ENCODE peak calls at places on chromosomes 4 and X, in six cellular contexts. P, H, S, E, O and T are unnamed samples.
A peak's percentile ranks its signal among the peaks of the same experiment; 100 is the strongest.

GRCh38 chr4:153204247-153205027 is at the start of gene TRIM2:
- DNase-seq in O (no peak), H (peak; percentile 72), E (peak; percentile 47), P (peak; percentile 52), S (peak; percentile 16), T (peak; percentile 52)

GRCh38 chr4:32752962-32753361 is 2032.8 kb downstream of the PCDH7 start:
- DNase-seq in H (no peak), O (no peak), P (no peak), S (no peak), E (no peak), T (no peak)

GRCh38 chr4:169282429-169283113 is 11.8 kb upstream of the SH3RF1 start:
- DNase-seq in H (no peak), P (no peak), O (no peak), S (no peak), E (peak; percentile 42), T (no peak)

GRCh38 chr4:168560184-168560834 is 63.5 kb downstream of the PALLD start:
- DNase-seq in O (no peak), P (no peak), E (peak; percentile 68), S (peak; percentile 46), H (no peak), T (no peak)

GRCh38 chr4:184444953-184445309 is 29.4 kb downstream of the IRF2 start:
- DNase-seq in H (no peak), P (no peak), E (no peak), O (no peak), S (no peak), T (no peak)

GRCh38 chrX:19670321-19670750 is 155.0 kb upstream of the MAP3K15 start:
- DNase-seq in S (peak; percentile 88), O (no peak), E (peak; percentile 62), P (no peak), H (no peak), T (no peak)

GRCh38 chrX:54166915-54167314 is 16.1 kb downstream of the FAM120C start:
- DNase-seq in S (peak; percentile 12), O (no peak), E (peak; percentile 17), P (no peak), H (no peak), T (no peak)

GRCh38 chr4:122309988-122310626 is 68.7 kb upstream of the ADAD1 start:
- DNase-seq in H (no peak), O (no peak), P (no peak), E (peak; percentile 3), S (peak; percentile 29), T (no peak)

GRCh38 chr4:61070269-61070668 is 129.9 kb upstream of the ADGRL3 start:
- DNase-seq in O (no peak), H (no peak), P (no peak), S (no peak), E (no peak), T (no peak)

GRCh38 chrX:76434103-76434741 is 6.7 kb downstream of the MAGEE1 start:
- DNase-seq in E (no peak), O (no peak), P (no peak), S (no peak), H (no peak), T (no peak)

GRCh38 chrX:29422034-29422433 is 793.3 kb upstream of the MAGEB2 start:
- DNase-seq in S (no peak), H (no peak), O (no peak), E (no peak), P (no peak), T (no peak)

GRCh38 chrX:103063191-103063845 is 653 bp downstream of the BEX1 start:
- DNase-seq in S (peak; percentile 11), O (no peak), E (peak; percentile 18), P (no peak), H (peak; percentile 61), T (no peak)

GRCh38 chrX:103061486-103061885 is 2.5 kb downstream of the BEX1 start:
- DNase-seq in S (no peak), O (no peak), H (no peak), E (no peak), P (no peak), T (no peak)

GRCh38 chrX:103066606-103067005 is 2.6 kb upstream of the BEX1 start:
- DNase-seq in S (peak; percentile 4), H (no peak), O (no peak), E (peak; percentile 16), P (no peak), T (no peak)

GRCh38 chrX:103063918-103064434 is at the start of gene BEX1:
- DNase-seq in E (peak; percentile 71), O (no peak), P (peak; percentile 51), H (peak; percentile 64), S (peak; percentile 0), T (no peak)
- H3K4me3 ChIP-seq in E (no peak within 1 kb of the TSS), O (peak within 1 kb of the TSS; percentile 58), P (peak within 1 kb of the TSS; percentile 31), H (peak within 1 kb of the TSS; percentile 84), S (no peak within 1 kb of the TSS), T (peak within 1 kb of the TSS; percentile 51)

GRCh38 chr4:101851671-101852070 is 61.1 kb downstream of the BANK1 start:
- DNase-seq in O (no peak), H (no peak), S (no peak), P (no peak), E (no peak), T (no peak)
- H3K4me3 ChIP-seq in O (no peak overlapping the region), H (no peak overlapping the region), S (no peak overlapping the region), P (no peak overlapping the region), E (no peak overlapping the region), T (no peak overlapping the region)

GRCh38 chr4:99383833-99384392 is 31.4 kb upstream of the ADH1C start:
- DNase-seq in S (peak; percentile 99), H (no peak), O (no peak), E (peak; percentile 90), P (peak; percentile 38), T (peak; percentile 92)

GRCh38 chr4:99381588-99382175 is 29.1 kb upstream of the ADH1C start:
- DNase-seq in O (no peak), E (no peak), P (no peak), S (no peak), H (no peak), T (no peak)

GRCh38 chr4:99382745-99383360 is 30.3 kb upstream of the ADH1C start:
- DNase-seq in P (no peak), S (no peak), H (no peak), O (no peak), E (no peak), T (no peak)

GRCh38 chr4:99379571-99379970 is 27.0 kb upstream of the ADH1C start:
- DNase-seq in O (no peak), S (peak; percentile 34), P (no peak), E (no peak), H (no peak), T (no peak)

DNA sequence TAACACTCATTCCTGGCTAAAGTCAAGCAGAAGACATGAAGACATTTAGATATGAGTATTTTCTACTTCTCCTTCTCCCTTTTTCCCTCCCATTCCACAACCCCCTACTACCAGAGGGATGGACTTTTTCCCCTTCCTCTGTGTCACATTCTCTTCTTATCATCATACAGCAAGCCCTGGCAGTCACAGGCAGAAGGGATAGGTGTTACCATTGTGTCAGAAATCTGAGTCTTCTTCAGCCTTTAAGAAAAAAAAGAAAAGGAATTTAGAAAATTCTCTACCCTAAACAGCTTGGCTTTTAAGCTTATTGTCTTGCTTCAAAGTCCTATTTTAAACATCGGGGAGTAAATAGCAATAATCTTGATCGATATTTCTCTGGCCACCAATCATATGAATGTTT is 30.8 kb upstream of the ADH1C start:
- DNase-seq in E (no peak), P (no peak), S (peak; percentile 67), O (no peak), H (no peak), T (no peak)
- H3K4me3 ChIP-seq in E (no peak overlapping the region), P (no peak overlapping the region), S (no peak overlapping the region), O (no peak overlapping the region), H (no peak overlapping the region), T (no peak overlapping the region)

DNA sequence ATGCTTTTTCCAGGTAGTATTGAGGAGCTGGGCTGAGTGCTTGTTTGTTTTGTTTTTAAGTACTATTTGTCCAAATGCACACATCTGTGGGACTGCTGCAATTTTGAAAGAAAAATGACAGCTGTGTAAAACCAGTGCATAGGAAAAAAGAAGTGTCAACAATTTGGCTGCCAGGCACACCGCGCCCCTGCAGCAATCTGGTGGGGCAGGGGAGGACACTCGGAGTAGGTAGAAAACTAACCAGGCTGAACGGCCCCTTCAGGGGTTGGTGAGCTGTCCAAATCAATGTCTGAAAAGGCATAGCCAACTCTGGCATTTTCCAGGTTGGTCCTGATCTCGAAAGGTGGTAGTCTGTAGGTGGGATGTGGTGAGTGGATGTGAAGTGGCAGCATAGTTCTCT is 1.1 kb downstream of the LDOC1 start:
- DNase-seq in P (no peak), E (no peak), O (no peak), H (no peak), S (no peak), T (no peak)
- H3K4me3 ChIP-seq in P (no peak overlapping the region), E (peak overlapping the region; percentile 74), O (peak overlapping the region; percentile 98), H (peak overlapping the region; percentile 96), S (peak overlapping the region; percentile 73), T (peak overlapping the region; percentile 68)